ENCODE peak calls at places on chromosomes 7 and 10, in four cellular contexts. M is K562, N is IMR-90, V is A549. J is an unnamed sample.
A peak's percentile ranks its signal among the peaks of the same experiment; 100 is the strongest.

GRCh38 chr7:3955751-3956696 is 655.0 kb downstream of the SDK1 start:
- DNase-seq in N (peak; percentile 65), V (peak; percentile 11), M (no peak), J (peak; percentile 19)

GRCh38 chr10:80197972-80198591 is 7.3 kb downstream of the ANXA11 start:
- DNase-seq in V (no peak), N (no peak), M (no peak), J (no peak)

GRCh38 chr10:103968441-103969391 is 1.8 kb downstream of the SLK start:
- DNase-seq in M (no peak), V (no peak), N (peak; percentile 24), J (no peak)

GRCh38 chr7:8042796-8043535 is 74.4 kb downstream of the GLCCI1 start:
- DNase-seq in V (no peak), N (peak; percentile 80), M (no peak), J (no peak)

GRCh38 chr10:129936266-129936922 is 27.7 kb downstream of the EBF3 start:
- DNase-seq in M (no peak), V (no peak), N (no peak), J (no peak)

GRCh38 chr7:155494551-155494950 is 36.6 kb downstream of the EN2 start:
- DNase-seq in V (no peak), N (no peak), M (no peak), J (no peak)

GRCh38 chr7:216360-217300 is 24.3 kb downstream of the FAM20C start:
- DNase-seq in V (no peak), N (no peak), M (no peak), J (no peak)

GRCh38 chr7:28808786-28809533 is 149.2 kb downstream of the TRIL start:
- DNase-seq in N (peak; percentile 69), M (peak; percentile 6), V (no peak), J (no peak)

GRCh38 chr7:123916240-123916724 is 8.8 kb upstream of the SPAM1 start:
- DNase-seq in M (peak; percentile 24), N (peak; percentile 0), V (peak; percentile 23), J (no peak)

GRCh38 chr10:16915308-16915707 is 98.1 kb upstream of the RSU1 start:
- DNase-seq in N (no peak), V (no peak), M (peak; percentile 12), J (no peak)

GRCh38 chr10:51090190-51090589 is 15.9 kb downstream of the PRKG1 start:
- DNase-seq in M (no peak), V (no peak), N (peak; percentile 56), J (no peak)

GRCh38 chr10:116331815-116332214 is 7.6 kb downstream of the CCDC172 start:
- DNase-seq in N (no peak), M (no peak), V (no peak), J (no peak)

GRCh38 chr7:36999851-37000480 is 275.7 kb upstream of the AOAH start:
- DNase-seq in M (no peak), N (no peak), V (no peak), J (no peak)

GRCh38 chr10:69895759-69896158 is 94.1 kb downstream of the COL13A1 start:
- DNase-seq in V (no peak), M (no peak), N (peak; percentile 78), J (no peak)

GRCh38 chr7:142483659-142484317 is 225.9 kb upstream of the PRSS58 start:
- DNase-seq in M (no peak), V (no peak), N (no peak), J (no peak)

GRCh38 chr7:41891967-41892755 is 189.3 kb upstream of the INHBA start:
- DNase-seq in M (peak; percentile 21), V (no peak), N (no peak), J (no peak)

GRCh38 chr10:130236711-130237110 is 100.5 kb downstream of the GLRX3 start:
- DNase-seq in N (no peak), V (no peak), M (no peak), J (no peak)

GRCh38 chr10:62960416-62960815 is 144.2 kb upstream of the EGR2 start:
- DNase-seq in M (no peak), V (no peak), N (peak; percentile 24), J (no peak)

GRCh38 chr7:142792129-142792528 is 21.4 kb downstream of the PRSS2 start:
- DNase-seq in M (no peak), N (no peak), V (no peak), J (no peak)

GRCh38 chr10:76117949-76118348 is 686.5 kb downstream of the LRMDA start:
- DNase-seq in V (no peak), N (peak; percentile 52), M (no peak), J (no peak)

GRCh38 chr7:54782829-54783228 is 23.8 kb upstream of the SEC61G start:
- DNase-seq in V (no peak), N (no peak), M (no peak), J (no peak)

GRCh38 chr7:148927141-148927540 is 43.0 kb upstream of the EZH2 start:
- DNase-seq in N (no peak), M (no peak), V (no peak), J (no peak)

GRCh38 chr7:136925556-136925955 is 57.1 kb downstream of the CHRM2 start:
- DNase-seq in V (no peak), M (no peak), N (peak; percentile 57), J (no peak)

GRCh38 chr7:27187158-27187701 is 2.2 kb upstream of the HOXA11 start:
- DNase-seq in V (no peak), N (no peak), M (no peak), J (no peak)

GRCh38 chr10:89873047-89873446 is 171.7 kb downstream of the KIF20B start:
- DNase-seq in M (no peak), N (no peak), V (no peak), J (no peak)

GRCh38 chr10:17563452-17563851 is 53.7 kb downstream of the HACD1 start:
- DNase-seq in M (no peak), N (no peak), V (no peak), J (no peak)

GRCh38 chr10:7484456-7485266 is 73.8 kb upstream of the SFMBT2 start:
- DNase-seq in M (no peak), V (no peak), N (no peak), J (peak; percentile 91)

GRCh38 chr7:99843808-99844207 is 16.0 kb downstream of the CYP3A43 start:
- DNase-seq in V (no peak), M (no peak), N (no peak), J (no peak)

GRCh38 chr10:87817291-87817872 is 644 bp downstream of the ATAD1 start:
- DNase-seq in V (peak; percentile 10), M (no peak), N (peak; percentile 8), J (no peak)

GRCh38 chr7:140923358-140924006 is 1.2 kb downstream of the BRAF start:
- DNase-seq in N (no peak), M (peak; percentile 55), V (peak; percentile 13), J (no peak)
- TF ChIP-seq ELK1 in N (no peak), M (no peak), V (no peak), J (no peak)

DNA sequence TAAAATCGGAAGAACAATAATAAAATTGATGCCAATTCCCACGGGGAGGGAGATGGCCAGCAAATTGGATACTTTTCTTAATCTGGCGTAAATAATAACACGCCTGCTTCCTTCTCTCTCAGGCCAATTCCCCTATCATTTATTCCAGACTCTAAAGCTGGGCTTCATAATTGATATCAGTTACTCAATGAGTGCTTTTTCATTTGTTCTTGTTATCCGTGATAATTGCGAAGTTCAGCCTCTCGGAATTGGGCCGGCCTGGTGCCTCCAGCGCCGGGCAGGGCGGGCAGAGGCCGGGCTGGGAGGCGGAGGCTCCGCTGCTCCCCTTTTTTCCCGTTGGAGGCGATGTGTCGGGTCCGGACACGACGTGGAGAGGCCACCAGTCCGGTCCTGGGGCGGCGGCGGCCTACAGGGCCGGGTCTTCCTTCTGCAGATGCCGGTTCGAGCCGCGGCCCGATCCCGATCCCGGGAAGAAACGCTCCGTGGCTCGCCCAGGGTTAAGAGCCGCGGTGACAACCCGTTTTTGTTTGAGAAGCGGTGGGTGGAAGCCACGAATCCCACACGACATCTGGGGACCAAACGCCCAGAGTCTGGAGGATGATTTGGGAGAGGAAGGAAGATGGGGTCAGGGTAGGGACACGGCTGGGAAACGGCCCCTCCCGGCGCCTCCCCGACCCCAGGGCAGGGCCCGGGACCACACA is 13.6 kb downstream of the UNCX start:
- DNase-seq in M (no peak), V (no peak), N (no peak), J (no peak)
- TF ChIP-seq ELK1 in M (no peak), V (no peak), N (no peak), J (no peak)

GRCh38 chr10:114274616-114275453 is 35.8 kb downstream of the VWA2 start:
- DNase-seq in N (no peak), V (no peak), M (no peak), J (no peak)

GRCh38 chr10:114271014-114271778 is 32.1 kb downstream of the VWA2 start:
- DNase-seq in V (no peak), N (no peak), M (no peak), J (no peak)

GRCh38 chr10:114273910-114274309 is 34.9 kb downstream of the VWA2 start:
- DNase-seq in M (no peak), N (no peak), V (no peak), J (no peak)

GRCh38 chr10:114271779-114272167 is 32.7 kb downstream of the VWA2 start:
- DNase-seq in N (peak; percentile 95), V (peak; percentile 48), M (no peak), J (no peak)

DNA sequence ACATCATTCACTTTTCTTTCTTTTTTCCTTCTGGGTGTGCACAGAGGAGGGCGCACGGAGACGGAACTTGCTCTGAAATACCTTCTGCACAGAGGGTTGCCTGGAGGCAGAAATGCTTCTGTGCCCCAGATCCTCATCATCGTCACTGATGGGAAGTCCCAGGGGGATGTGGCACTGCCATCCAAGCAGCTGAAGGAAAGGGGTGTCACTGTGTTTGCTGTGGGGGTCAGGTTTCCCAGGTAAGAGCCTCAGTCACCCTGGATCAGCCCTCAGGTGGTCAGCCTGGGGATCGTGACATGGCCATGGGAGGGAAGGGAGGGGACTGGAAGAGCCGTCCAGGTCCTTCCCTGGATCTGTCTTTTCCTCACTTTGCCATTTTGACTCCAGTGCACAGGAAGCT is 33.6 kb downstream of the VWA2 start:
- DNase-seq in M (no peak), V (no peak), N (no peak), J (no peak)
- TF ChIP-seq ELK1 in M (no peak), V (no peak), N (no peak), J (no peak)

GRCh38 chr7:112520787-112521186 is 40.0 kb downstream of the LSMEM1 start:
- DNase-seq in M (no peak), N (no peak), V (no peak), J (no peak)

GRCh38 chr7:112529486-112529885 is 48.7 kb downstream of the LSMEM1 start:
- DNase-seq in N (no peak), M (no peak), V (no peak), J (no peak)

GRCh38 chr7:112521942-112522341 is 41.2 kb downstream of the LSMEM1 start:
- DNase-seq in M (no peak), V (no peak), N (no peak), J (no peak)

DNA sequence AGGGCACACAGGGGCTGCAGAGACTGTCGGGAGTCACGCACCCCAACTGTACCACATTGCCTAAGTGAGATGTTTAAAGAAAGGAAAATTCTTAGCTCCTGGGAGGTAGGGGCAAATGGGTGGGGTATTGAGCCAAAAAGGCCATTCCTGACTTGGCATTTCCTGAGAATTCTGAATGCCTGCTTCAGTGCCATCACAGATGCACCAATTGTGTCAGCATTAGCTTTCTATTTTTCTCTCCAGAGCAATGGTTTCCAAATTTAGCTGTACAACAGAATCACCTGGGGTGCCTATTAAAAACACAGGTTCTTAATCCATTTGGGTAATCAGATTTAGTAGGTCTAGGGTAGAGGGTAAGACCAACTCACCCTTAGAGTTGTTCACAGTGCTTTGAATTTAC is 43.1 kb downstream of the LSMEM1 start:
- DNase-seq in V (no peak), N (no peak), M (no peak), J (no peak)
- TF ChIP-seq ELK1 in V (no peak), N (no peak), M (no peak), J (no peak)